ENCODE peak calls at places on chromosome 2, in four cellular contexts. W, G, C and V are unnamed samples.

GRCh38 chr2:38266382-38267051 is 110.6 kb downstream of the ATL2 start:
- DNase-seq in W (no peak), G (peak; percentile 83), C (no peak), V (no peak)

GRCh38 chr2:903223-903900 is 47.3 kb upstream of the SNTG2 start:
- DNase-seq in W (no peak), G (no peak), C (no peak), V (no peak)

GRCh38 chr2:114405486-114406250 is 36.8 kb upstream of the DPP10 start:
- DNase-seq in W (no peak), G (no peak), C (no peak), V (no peak)

GRCh38 chr2:7972670-7973069 is 709.2 kb upstream of the ID2 start:
- DNase-seq in W (no peak), G (no peak), C (no peak), V (no peak)

GRCh38 chr2:88835726-88836125 is 144.3 kb downstream of the RPIA start:
- DNase-seq in W (no peak), G (no peak), C (no peak), V (no peak)

GRCh38 chr2:101396352-101396717 is 9.0 kb upstream of the CREG2 start:
- DNase-seq in W (no peak), G (no peak), C (no peak), V (no peak)

GRCh38 chr2:206556357-206556949 is 85.8 kb upstream of the FAM237A start:
- DNase-seq in W (peak; percentile 21), G (peak; percentile 21), C (no peak), V (no peak)

GRCh38 chr2:240983996-240984498 is 14.4 kb upstream of the SNED1 start:
- DNase-seq in W (no peak), G (no peak), C (no peak), V (no peak)

GRCh38 chr2:150119860-150120259 is 367.6 kb downstream of the RND3 start:
- DNase-seq in W (no peak), G (no peak), C (no peak), V (no peak)

GRCh38 chr2:238820909-238821308 is 27.0 kb upstream of the TWIST2 start:
- DNase-seq in W (no peak), G (no peak), C (no peak), V (no peak)

GRCh38 chr2:235605306-235605998 is 111.6 kb downstream of the AGAP1 start:
- DNase-seq in W (peak; percentile 23), G (no peak), C (no peak), V (no peak)

GRCh38 chr2:220550995-220551702 is 923.7 kb downstream of the SLC4A3 start:
- DNase-seq in W (no peak), G (no peak), C (no peak), V (no peak)

GRCh38 chr2:230172852-230173251 is 46.9 kb downstream of the SP110 start:
- DNase-seq in W (no peak), G (no peak), C (no peak), V (no peak)

GRCh38 chr2:100783986-100784385 is 36.0 kb upstream of the NPAS2 start:
- DNase-seq in W (no peak), G (no peak), C (no peak), V (no peak)

GRCh38 chr2:120684691-120685402 is 50.8 kb upstream of the GLI2 start:
- DNase-seq in W (no peak), G (no peak), C (no peak), V (no peak)

GRCh38 chr2:141728886-141729285 is 401.9 kb downstream of the LRP1B start:
- DNase-seq in W (no peak), G (no peak), C (no peak), V (no peak)

GRCh38 chr2:133819906-133820305 is 251.6 kb upstream of the NCKAP5 start:
- DNase-seq in W (no peak), G (no peak), C (no peak), V (no peak)

GRCh38 chr2:231371430-231372054 is 24.0 kb upstream of the B3GNT7 start:
- DNase-seq in W (no peak), G (no peak), C (no peak), V (no peak)

GRCh38 chr2:241858206-241859016 is at the start of gene PDCD1:
- DNase-seq in W (peak; percentile 85), G (no peak), C (no peak), V (peak; percentile 92)

GRCh38 chr2:237435844-237436590 is 22.1 kb upstream of the COL6A3 start:
- DNase-seq in W (no peak), G (no peak), C (no peak), V (no peak)

GRCh38 chr2:6917071-6917760 is at the start of gene RNF144A:
- DNase-seq in W (peak; percentile 92), G (no peak), C (no peak), V (peak; percentile 81)

GRCh38 chr2:128329607-128330006 is 10.9 kb upstream of the HS6ST1 start:
- DNase-seq in W (no peak), G (no peak), C (no peak), V (no peak)

GRCh38 chr2:42918041-42918440 is 125.7 kb upstream of the HAAO start:
- DNase-seq in W (peak; percentile 48), G (no peak), C (no peak), V (no peak)

GRCh38 chr2:168596881-168597280 is 140.8 kb downstream of the CERS6 start:
- DNase-seq in W (no peak), G (no peak), C (no peak), V (no peak)

GRCh38 chr2:30666307-30666874 is 140.9 kb downstream of the CAPN13 start:
- DNase-seq in W (no peak), G (peak; percentile 56), C (peak; percentile 32), V (no peak)

GRCh38 chr2:235749121-235749780 is 255.4 kb downstream of the AGAP1 start:
- DNase-seq in W (no peak), G (no peak), C (no peak), V (no peak)

GRCh38 chr2:20588918-20589871 is 61.7 kb downstream of the HS1BP3 start:
- DNase-seq in W (no peak), G (no peak), C (no peak), V (no peak)

GRCh38 chr2:48529676-48530032 is 300 bp upstream of the STON1 start:
- DNase-seq in W (no peak), G (no peak), C (no peak), V (no peak)

DNA sequence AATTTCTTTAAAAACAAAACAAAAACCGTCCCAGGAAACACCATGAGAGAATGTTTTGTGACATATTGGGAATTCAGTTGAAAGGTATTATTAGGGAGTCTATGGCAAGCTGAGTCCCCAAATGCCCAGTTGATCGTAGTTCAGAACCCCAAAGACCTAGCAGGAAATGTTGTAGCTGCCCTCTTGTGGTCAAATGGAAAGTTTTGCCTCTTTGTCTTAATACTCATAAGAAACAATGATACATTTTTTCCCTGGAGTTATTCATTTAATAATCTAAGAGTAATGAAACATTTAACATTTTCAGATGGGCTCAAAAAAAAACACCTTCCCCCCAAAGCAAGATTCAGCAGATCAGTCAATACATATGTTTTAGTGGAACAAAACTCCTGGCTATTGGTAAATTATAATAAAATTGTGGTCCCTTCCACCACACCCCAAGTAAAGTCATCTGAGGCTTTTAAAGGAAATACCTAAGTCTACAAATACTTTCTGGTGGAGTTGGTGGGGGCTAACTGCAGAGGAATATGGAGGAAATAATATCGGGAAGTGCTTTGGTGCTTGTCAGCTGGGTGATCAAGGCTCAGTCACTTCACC is 37.8 kb upstream of the EFEMP1 start:
- DNase-seq in W (peak; percentile 39), G (no peak), C (no peak), V (peak; percentile 2)
- TF ChIP-seq SPI1 in W (no peak), G (no peak), C (no peak), V (no peak)

GRCh38 chr2:172510582-172510981 is 45.3 kb upstream of the PDK1 start:
- DNase-seq in W (no peak), G (no peak), C (no peak), V (no peak)
- TF ChIP-seq SPI1 in W (no peak), G (no peak), C (no peak), V (no peak)

GRCh38 chr2:15893689-15894325 is 46.5 kb upstream of the MYCN start:
- DNase-seq in W (no peak), G (no peak), C (no peak), V (no peak)

GRCh38 chr2:15893085-15893484 is 47.3 kb upstream of the MYCN start:
- DNase-seq in W (no peak), G (no peak), C (no peak), V (no peak)

GRCh38 chr2:15892575-15892974 is 47.8 kb upstream of the MYCN start:
- DNase-seq in W (no peak), G (no peak), C (no peak), V (no peak)

GRCh38 chr2:15889800-15890498 is 50.4 kb upstream of the MYCN start:
- DNase-seq in W (no peak), G (no peak), C (no peak), V (no peak)

DNA sequence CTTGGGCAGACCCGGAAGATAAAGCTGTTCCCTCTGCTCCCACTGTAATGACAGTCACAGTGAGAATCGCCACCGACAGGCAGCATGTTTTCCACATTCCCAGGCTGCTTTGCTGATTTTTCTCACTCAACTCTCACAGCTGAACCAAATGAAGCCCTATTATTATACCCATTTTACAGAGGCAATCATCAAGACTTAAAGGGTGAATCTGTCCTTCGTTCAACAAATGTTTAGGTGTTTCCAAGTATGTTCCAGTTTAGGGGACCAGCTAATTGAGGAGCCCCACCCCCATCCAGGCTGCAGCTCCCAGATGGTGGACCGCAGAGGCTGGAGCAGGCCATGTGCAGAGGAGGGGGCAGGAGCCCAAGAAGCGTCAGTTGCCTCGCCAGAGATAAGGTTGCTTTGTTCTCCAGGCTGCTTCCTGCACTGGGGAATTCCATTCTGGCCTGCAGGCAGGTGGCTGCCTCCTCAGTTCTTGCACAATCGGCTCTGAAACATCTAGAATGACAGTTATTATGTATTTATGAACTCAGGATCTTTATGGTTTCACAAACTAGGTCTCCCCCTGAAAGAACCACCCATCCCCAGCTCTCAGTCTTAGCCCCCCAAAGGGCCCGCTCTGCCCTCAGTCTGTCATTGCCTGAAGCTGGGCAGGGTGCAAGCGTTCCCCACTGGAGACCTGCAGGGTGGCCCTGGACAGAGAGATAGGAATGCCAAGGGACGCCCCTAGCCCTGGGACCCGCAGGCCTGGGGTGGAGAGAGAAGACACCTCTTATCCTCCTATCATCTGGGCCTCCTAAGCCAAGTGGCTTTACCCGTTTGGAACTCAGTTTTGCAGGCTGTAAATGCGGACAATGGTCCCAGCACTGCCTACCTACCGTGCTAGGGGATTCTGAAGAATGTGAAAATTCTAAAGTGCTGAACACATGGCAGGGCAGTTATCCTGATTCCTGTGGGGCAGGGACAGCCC is 49.1 kb upstream of the MYCN start:
- DNase-seq in W (no peak), G (no peak), C (no peak), V (no peak)
- TF ChIP-seq SPI1 in W (no peak), G (no peak), C (no peak), V (no peak)

GRCh38 chr2:16043192-16043591 is 102.8 kb downstream of the MYCN start:
- DNase-seq in W (no peak), G (no peak), C (no peak), V (no peak)

GRCh38 chr2:16045653-16046352 is 105.5 kb downstream of the MYCN start:
- DNase-seq in W (no peak), G (no peak), C (no peak), V (no peak)

GRCh38 chr2:16044946-16045456 is 104.7 kb downstream of the MYCN start:
- DNase-seq in W (no peak), G (no peak), C (no peak), V (no peak)

GRCh38 chr2:16042201-16042700 is 101.9 kb downstream of the MYCN start:
- DNase-seq in W (no peak), G (no peak), C (no peak), V (no peak)

DNA sequence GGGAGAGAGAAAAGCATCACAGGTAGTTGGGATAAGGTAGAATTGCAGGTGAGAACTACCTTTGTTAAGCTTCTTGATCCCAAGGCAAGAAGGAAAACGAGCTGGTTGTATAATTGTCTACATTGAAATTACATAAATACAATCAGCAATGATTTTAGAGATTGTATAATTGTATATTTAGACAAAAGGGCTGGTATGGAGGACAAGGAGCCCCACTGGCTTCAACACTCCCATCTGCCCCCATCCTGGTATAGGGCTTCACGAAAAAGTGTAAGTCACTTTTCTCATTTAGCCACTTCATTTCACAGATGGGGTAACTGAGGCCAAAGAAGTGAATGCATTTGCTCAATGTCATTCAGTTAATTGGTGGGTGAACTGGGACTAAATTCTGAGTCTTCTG is 103.3 kb downstream of the MYCN start:
- DNase-seq in W (no peak), G (no peak), C (no peak), V (no peak)
- TF ChIP-seq SPI1 in W (no peak), G (no peak), C (no peak), V (no peak)